ENCODE peak calls at places on chromosomes 11 and 22, in nine cellular contexts. X is spleen, Y is IMR-90, N is uterus, I is heart left ventricle, G is ovary, Z is A549, E is HCT116, M is Peyer's patch. K is an unnamed sample.

GRCh38 chr22:50200333-50201190 is at the start of gene SELENOO:
- DNase-seq in X (peak), Y (peak), Z (peak), M (peak), E (peak), N (peak), G (peak), I (peak), K (peak)

GRCh38 chr11:103364687-103365086 is 255.5 kb downstream of the DYNC2H1 start:
- DNase-seq in Z (no peak), N (no peak), Y (peak), G (no peak), X (no peak), I (no peak), M (no peak), E (no peak), K (no peak)

GRCh38 chr22:49785841-49786451 is 41.7 kb downstream of the BRD1 start:
- DNase-seq in M (no peak), E (no peak), Y (no peak), G (no peak), Z (no peak), I (no peak), N (no peak), X (no peak), K (no peak)

GRCh38 chr22:37617431-37617830 is 8.8 kb downstream of the GGA1 start:
- DNase-seq in X (no peak), N (no peak), I (no peak), E (no peak), M (no peak), Z (no peak), Y (no peak), G (no peak), K (no peak)

GRCh38 chr11:84714316-84714780 is 912.8 kb downstream of the DLG2 start:
- DNase-seq in E (peak), M (no peak), G (no peak), X (peak), Z (peak), I (peak), Y (peak), N (no peak), K (peak)

GRCh38 chr11:127044535-127044934 is 44.0 kb upstream of the KIRREL3 start:
- DNase-seq in E (no peak), X (no peak), I (no peak), N (no peak), Y (no peak), Z (no peak), M (no peak), G (no peak), K (no peak)

GRCh38 chr11:125412177-125412496 is 83.9 kb downstream of the FEZ1 start:
- DNase-seq in M (no peak), X (no peak), Z (no peak), G (no peak), Y (no peak), E (no peak), N (no peak), I (no peak), K (no peak)

GRCh38 chr11:7450836-7451235 is 34.5 kb upstream of the OLFML1 start:
- DNase-seq in Y (no peak), M (no peak), E (no peak), Z (no peak), G (no peak), I (no peak), X (no peak), N (no peak), K (no peak)

GRCh38 chr11:131884461-131885073 is 514.2 kb downstream of the NTM start:
- DNase-seq in M (no peak), E (no peak), X (no peak), Z (no peak), G (no peak), Y (no peak), N (no peak), I (no peak), K (no peak)

GRCh38 chr22:20869234-20869633 is 10.4 kb downstream of the SNAP29 start:
- DNase-seq in Z (no peak), M (no peak), Y (no peak), G (no peak), X (no peak), I (no peak), E (no peak), N (no peak), K (no peak)

GRCh38 chr11:36023922-36024321 is 80.1 kb downstream of the LDLRAD3 start:
- DNase-seq in Y (peak), M (no peak), N (no peak), X (no peak), Z (no peak), G (no peak), E (no peak), I (no peak), K (no peak)

GRCh38 chr11:13343931-13344717 is 66.5 kb downstream of the BMAL1 start:
- DNase-seq in G (peak), Y (peak), M (peak), N (peak), E (no peak), X (no peak), I (peak), Z (peak), K (peak)

GRCh38 chr22:30309981-30310672 is 16.6 kb downstream of the TBC1D10A start:
- DNase-seq in Z (no peak), M (peak), G (no peak), Y (peak), E (no peak), X (no peak), N (no peak), I (peak), K (peak)

GRCh38 chr11:76628408-76628947 is 42.1 kb downstream of the LRRC32 start:
- DNase-seq in X (no peak), N (no peak), I (no peak), Z (no peak), M (no peak), Y (no peak), G (no peak), E (no peak), K (no peak)

GRCh38 chr11:73570415-73571114 is 27.3 kb downstream of the FAM168A start:
- DNase-seq in G (no peak), Y (peak), I (no peak), M (no peak), Z (no peak), X (no peak), N (no peak), E (peak), K (no peak)

GRCh38 chr11:94928146-94928995 is 45.0 kb downstream of the CWC15 start:
- DNase-seq in Z (no peak), M (no peak), E (no peak), G (no peak), X (no peak), I (no peak), Y (no peak), N (no peak), K (no peak)

GRCh38 chr11:125084057-125084416 is 20.9 kb downstream of the SLC37A2 start:
- DNase-seq in E (no peak), X (peak), N (no peak), M (no peak), I (no peak), Y (no peak), Z (no peak), G (no peak), K (no peak)

GRCh38 chr11:115871161-115871750 is 367.0 kb upstream of the CADM1 start:
- DNase-seq in I (no peak), G (no peak), Y (no peak), Z (no peak), X (no peak), M (no peak), E (no peak), N (no peak), K (no peak)

GRCh38 chr11:107689317-107690202 is 22.3 kb downstream of the SLN start:
- DNase-seq in X (no peak), I (peak), Y (peak), M (peak), N (peak), G (peak), Z (peak), E (peak), K (peak)

GRCh38 chr22:22903355-22903777 is 15.8 kb downstream of the IGLL5 start:
- DNase-seq in Y (no peak), Z (no peak), I (no peak), N (no peak), X (peak), M (no peak), E (no peak), G (no peak), K (no peak)

GRCh38 chr22:40396882-40397281 is 26.5 kb downstream of the SGSM3 start:
- DNase-seq in M (no peak), N (no peak), G (no peak), E (no peak), X (no peak), I (no peak), Y (peak), Z (no peak), K (peak)

GRCh38 chr11:134412508-134413333 is 679 bp upstream of the B3GAT1 start:
- DNase-seq in I (no peak), X (peak), Z (no peak), G (no peak), N (no peak), Y (no peak), M (no peak), E (no peak), K (peak)

GRCh38 chr11:68140496-68141246 is 19.5 kb upstream of the CHKA start:
- DNase-seq in N (no peak), G (no peak), I (no peak), X (no peak), Y (no peak), E (no peak), M (no peak), Z (no peak), K (peak)

GRCh38 chr22:25169278-25170031 is 30.2 kb upstream of the CRYBB3 start:
- DNase-seq in N (no peak), E (peak), M (no peak), I (no peak), Z (no peak), X (no peak), Y (no peak), G (no peak), K (no peak)

GRCh38 chr22:26893711-26894110 is 236.3 kb downstream of the MIAT start:
- DNase-seq in G (no peak), N (no peak), Y (no peak), X (no peak), Z (no peak), M (no peak), E (no peak), I (no peak), K (no peak)

GRCh38 chr11:85787809-85788805 is 22.8 kb downstream of the SYTL2 start:
- DNase-seq in X (no peak), I (no peak), Y (peak), Z (peak), G (no peak), E (no peak), M (no peak), N (no peak), K (no peak)

GRCh38 chr11:14713518-14714244 is 70.1 kb downstream of the PDE3B start:
- DNase-seq in Z (no peak), I (no peak), M (no peak), Y (no peak), X (no peak), N (no peak), G (no peak), E (no peak), K (no peak)

GRCh38 chr11:107591098-107591445 is at the start of gene ELMOD1:
- DNase-seq in G (peak), M (no peak), E (no peak), I (peak), X (peak), N (peak), Z (peak), Y (peak), K (no peak)

GRCh38 chr11:86818466-86819282 is 18.3 kb downstream of the PRSS23 start:
- DNase-seq in I (no peak), M (no peak), G (no peak), E (peak), Y (peak), Z (peak), N (no peak), X (no peak), K (no peak)

GRCh38 chr11:86987687-86988086 is 32.5 kb upstream of the FZD4 start:
- DNase-seq in Y (no peak), I (no peak), G (no peak), M (no peak), X (no peak), Z (no peak), E (no peak), N (no peak), K (no peak)

GRCh38 chr11:42249401-42249800 is 789.9 kb upstream of the LRRC4C start:
- DNase-seq in E (no peak), G (no peak), Y (no peak), I (no peak), N (no peak), Z (no peak), M (no peak), X (no peak), K (no peak)

GRCh38 chr22:29695129-29695926 is 24.5 kb upstream of the CABP7 start:
- DNase-seq in Z (no peak), X (no peak), I (no peak), N (no peak), M (no peak), Y (no peak), E (no peak), G (no peak), K (no peak)

GRCh38 chr11:67561971-67562560 is 21.5 kb upstream of the GSTP1 start:
- DNase-seq in X (no peak), G (no peak), Y (peak), N (no peak), Z (no peak), E (no peak), M (no peak), I (no peak), K (no peak)

GRCh38 chr11:113722934-113723333 is 16.8 kb upstream of the TMPRSS5 start:
- DNase-seq in I (no peak), Z (no peak), X (no peak), E (no peak), G (no peak), N (no peak), Y (no peak), M (no peak), K (no peak)

GRCh38 chr11:100969008-100969407 is 160.6 kb downstream of the PGR start:
- DNase-seq in N (no peak), G (no peak), M (no peak), Y (no peak), Z (no peak), I (no peak), E (no peak), X (no peak), K (no peak)

GRCh38 chr11:2204361-2205213 is 33.0 kb upstream of the TH start:
- DNase-seq in I (peak), G (no peak), Z (no peak), M (no peak), E (no peak), N (peak), Y (no peak), X (peak), K (no peak)

GRCh38 chr11:8296203-8296602 is 32.5 kb upstream of the LMO1 start:
- DNase-seq in M (no peak), Z (no peak), E (no peak), G (no peak), Y (no peak), I (no peak), X (no peak), N (no peak), K (no peak)

GRCh38 chr11:87173185-87174039 is 135.7 kb downstream of the TMEM135 start:
- DNase-seq in Y (peak), G (no peak), M (no peak), I (no peak), X (no peak), Z (peak), N (no peak), E (peak), K (no peak)

GRCh38 chr11:128193633-128194032 is 393.7 kb downstream of the ETS1 start:
- DNase-seq in M (no peak), Z (no peak), I (no peak), N (no peak), X (no peak), G (no peak), Y (no peak), E (no peak), K (no peak)

GRCh38 chr11:111762981-111763643 is 3.1 kb downstream of the PPP2R1B start:
- DNase-seq in X (no peak), N (no peak), E (no peak), Y (peak), Z (no peak), G (no peak), I (no peak), M (no peak), K (no peak)
- TF ChIP-seq CTCF in X (no peak), N (no peak), E (no peak), Y (peak), Z (no peak), G (no peak), I (no peak), M (no peak), K (no peak)

GRCh38 chr22:19431641-19432091 is at the start of gene HIRA:
- DNase-seq in E (peak), G (peak), Z (peak), N (peak), X (peak), M (peak), I (peak), Y (peak), K (peak)
- H3K27ac ChIP-seq in E (peak), G (peak), Z (peak), N (peak), X (peak), M (peak), I (peak), Y (peak), K (peak)

DNA sequence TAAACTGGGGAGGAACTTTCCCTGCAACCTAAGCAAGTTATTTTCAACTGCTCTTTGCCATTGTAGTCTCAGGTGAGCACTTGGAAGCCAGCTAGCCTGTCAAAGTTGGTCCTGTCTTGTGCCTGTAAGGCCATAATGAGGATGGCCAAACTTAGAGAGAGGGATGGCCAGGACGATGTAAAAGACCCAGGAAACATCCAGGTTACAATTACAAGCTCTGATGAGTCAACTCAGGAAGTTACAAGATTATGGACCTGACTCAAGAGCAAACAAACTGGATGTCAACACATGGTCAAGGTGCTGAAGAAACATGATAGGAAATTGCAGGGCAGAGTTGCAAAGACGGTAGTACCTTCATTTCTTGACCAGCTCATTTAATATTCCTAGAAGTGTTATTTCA is 1.6 kb downstream of the GTPBP1 start:
- DNase-seq in Z (peak), I (no peak), Y (peak), N (no peak), G (no peak), E (no peak), M (no peak), X (no peak), K (no peak)
- TF ChIP-seq POLR2A in Z (no peak), I (no peak), Y (no peak), N (no peak), G (no peak), E (no peak), M (no peak), X (no peak), K (no peak)

DNA sequence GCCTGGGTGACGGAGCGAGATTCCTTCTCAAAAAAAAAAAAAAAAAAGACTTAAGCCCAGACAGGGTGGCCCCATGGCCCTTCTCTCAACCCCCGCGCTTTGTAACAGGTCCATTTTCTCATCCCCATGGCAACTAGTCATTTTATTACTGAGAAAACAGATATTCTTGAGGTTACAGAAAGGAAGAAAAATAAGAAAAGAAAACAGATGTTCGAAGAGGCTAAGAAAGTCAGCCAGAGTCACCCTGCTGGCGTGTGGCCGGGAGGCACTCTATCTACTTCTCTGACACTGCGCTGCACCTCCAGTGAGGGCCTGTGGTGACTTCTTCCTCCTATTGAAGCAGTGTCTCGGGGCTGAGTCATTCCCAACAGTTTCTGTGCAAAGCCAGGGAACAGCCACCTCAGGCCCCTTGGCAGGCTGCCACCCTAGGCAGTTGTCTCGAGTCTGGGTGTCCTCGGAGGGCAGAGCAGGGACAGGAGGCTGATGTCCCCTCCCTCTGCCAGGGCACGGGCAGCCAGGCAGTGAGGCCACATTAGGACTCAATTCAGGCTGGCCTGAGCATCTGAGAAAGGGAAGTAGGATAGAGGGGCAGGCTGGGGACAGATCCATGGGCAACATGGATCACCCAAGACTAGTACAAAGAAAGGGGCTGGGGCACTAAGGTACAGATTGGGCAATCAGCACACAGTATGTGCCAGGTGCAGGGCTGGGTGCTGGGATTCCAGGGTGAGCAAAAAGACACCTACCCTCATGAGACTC is 16.4 kb upstream of the SYVN1 start:
- DNase-seq in Y (peak), E (peak), G (peak), I (peak), M (peak), N (peak), Z (peak), X (peak), K (peak)
- TF ChIP-seq CTCF in Y (no peak), E (no peak), G (no peak), I (no peak), M (no peak), N (peak), Z (no peak), X (no peak), K (no peak)

DNA sequence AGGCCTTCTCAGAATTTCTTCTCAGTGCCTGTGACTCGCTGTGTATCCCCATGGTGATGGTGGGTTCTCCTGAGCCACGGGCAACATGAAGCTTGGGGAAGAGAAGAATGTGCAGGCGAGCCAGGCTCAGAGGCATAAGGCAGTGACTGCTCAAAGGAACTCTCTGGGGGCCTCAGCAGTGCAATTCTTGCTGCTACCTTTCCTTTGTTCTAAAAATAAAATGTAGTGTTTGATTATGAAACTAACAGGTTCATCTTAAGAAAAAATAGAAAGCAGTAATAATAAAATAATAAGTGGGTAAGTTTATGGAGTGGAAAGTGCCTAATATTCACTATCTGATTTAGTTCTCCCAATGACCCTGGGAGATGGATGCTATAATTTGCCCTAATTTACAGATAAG is 46.7 kb downstream of the MEI1 start:
- DNase-seq in M (no peak), X (no peak), Y (no peak), E (no peak), G (no peak), N (no peak), I (no peak), Z (no peak), K (no peak)
- H3K27ac ChIP-seq in M (peak), X (peak), Y (no peak), E (no peak), G (no peak), N (no peak), I (no peak), Z (no peak), K (no peak)

GRCh38 chr22:45233827-45234226 is 6.9 kb downstream of the KIAA0930 start:
- DNase-seq in X (peak), G (no peak), N (no peak), E (no peak), I (no peak), M (no peak), Z (no peak), Y (no peak), K (no peak)

GRCh38 chr22:45231293-45231692 is 9.4 kb downstream of the KIAA0930 start:
- DNase-seq in N (no peak), E (no peak), Y (no peak), Z (no peak), G (no peak), X (no peak), I (no peak), M (no peak), K (no peak)

GRCh38 chr22:45235101-45235777 is 5.5 kb downstream of the KIAA0930 start:
- DNase-seq in N (no peak), M (peak), I (peak), Y (no peak), G (no peak), X (peak), Z (no peak), E (no peak), K (peak)

GRCh38 chr22:45235851-45236342 is 4.8 kb downstream of the KIAA0930 start:
- DNase-seq in G (no peak), M (peak), X (peak), Y (no peak), N (no peak), Z (no peak), E (no peak), I (no peak), K (no peak)

DNA sequence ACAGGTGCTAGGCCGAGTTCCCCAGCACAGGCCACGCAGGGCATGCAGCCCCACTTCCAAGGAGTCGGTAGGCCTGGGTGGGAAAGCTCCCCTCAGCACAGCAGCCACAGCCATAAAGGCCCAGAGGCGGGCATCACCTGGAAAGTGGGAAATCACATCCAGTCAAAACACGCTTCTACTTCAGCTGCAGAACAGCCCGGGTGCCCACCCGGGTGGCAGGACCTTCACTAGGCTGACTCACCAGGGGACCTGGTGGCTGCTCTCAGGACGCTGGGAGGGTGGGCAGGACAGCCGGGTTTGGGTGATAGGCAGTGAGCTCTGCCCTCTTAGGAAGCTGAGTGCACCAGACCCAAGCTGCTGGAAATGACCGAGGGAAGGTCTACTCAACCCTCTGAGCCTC is 7.3 kb downstream of the KIAA0930 start:
- DNase-seq in Z (no peak), G (no peak), N (no peak), I (no peak), Y (no peak), E (no peak), M (no peak), X (peak), K (no peak)
- TF ChIP-seq POLR2A in Z (no peak), G (no peak), N (no peak), I (no peak), Y (peak), E (no peak), M (no peak), X (no peak), K (no peak)

K was measured in stomach.